ENCODE peak calls at places on chromosomes 5 and 9, in six cellular contexts. W is tibial nerve, B is heart right ventricle, K is pancreas, J is spleen, C is IMR-90. O is an unnamed sample. For H3K36me3 and H3K27me3, the result is how much of the 10 kb centered on the place peaks cover.

GRCh38 chr5:10831416-10831815 is 70.4 kb upstream of the DAP start:
- DNase-seq in W (no peak), B (no peak), K (no peak), J (no peak), C (peak), O (no peak)

GRCh38 chr5:140114341-140115185 is 654 bp downstream of the PURA start:
- DNase-seq in W (peak), B (peak), K (peak), J (peak), C (peak), O (no peak)

GRCh38 chr5:3625626-3626025 is 30.0 kb downstream of the IRX1 start:
- DNase-seq in W (no peak), B (no peak), K (no peak), J (no peak), C (no peak), O (no peak)

GRCh38 chr5:115738807-115739206 is 77.7 kb downstream of the CDO1 start:
- DNase-seq in W (no peak), B (no peak), K (no peak), J (no peak), C (no peak), O (no peak)

GRCh38 chr5:84381501-84382362 is 2.9 kb downstream of the EDIL3 start:
- DNase-seq in W (no peak), B (no peak), K (no peak), J (no peak), C (no peak), O (no peak)

GRCh38 chr5:115469904-115470516 is 74.6 kb downstream of the FEM1C start:
- DNase-seq in W (no peak), B (no peak), K (peak), J (no peak), C (no peak), O (no peak)

GRCh38 chr5:33209252-33209651 is 231.5 kb upstream of the TARS1 start:
- DNase-seq in W (no peak), B (no peak), K (no peak), J (peak), C (no peak), O (no peak)

GRCh38 chr5:172616730-172617129 is 24.3 kb upstream of the NEURL1B start:
- DNase-seq in W (no peak), B (peak), K (no peak), J (peak), C (peak), O (no peak)

GRCh38 chr9:106897223-106897622 is 34.3 kb downstream of the ZNF462 start:
- DNase-seq in W (no peak), B (no peak), K (no peak), J (no peak), C (peak), O (no peak)

GRCh38 chr5:112762113-112762810 is 24.6 kb downstream of the APC start:
- DNase-seq in W (no peak), B (no peak), K (no peak), J (no peak), C (peak), O (no peak)

GRCh38 chr5:138065102-138065501 is 18.7 kb upstream of the WNT8A start:
- DNase-seq in W (no peak), B (no peak), K (no peak), J (no peak), C (no peak), O (no peak)

GRCh38 chr5:97162045-97162444 is 19.6 kb upstream of the LIX1 start:
- DNase-seq in W (no peak), B (no peak), K (no peak), J (no peak), C (peak), O (peak)

DNA sequence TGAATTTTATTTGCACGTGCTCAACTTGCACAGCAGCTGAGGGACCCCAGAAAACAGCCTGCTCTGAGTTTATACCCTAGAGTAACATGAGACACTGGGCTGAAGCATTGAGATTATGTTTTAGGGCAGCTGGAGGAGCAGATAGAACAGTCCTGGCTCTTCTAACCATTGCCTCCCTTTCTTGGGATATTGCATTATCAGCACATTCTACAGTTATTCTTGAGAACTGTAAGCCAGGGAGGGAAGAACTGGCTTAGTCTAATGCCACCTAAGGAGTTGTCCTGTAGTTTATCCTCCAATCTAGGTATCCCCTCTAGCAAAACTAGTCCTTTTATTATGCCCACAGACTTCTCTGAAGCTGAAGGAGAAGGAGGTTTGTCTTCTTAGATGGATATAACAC is 10.3 kb downstream of the SMC2 start:
- DNase-seq in W (no peak), B (no peak), K (no peak), J (no peak), C (no peak), O (no peak)
- H3K36me3 ChIP-seq in W (under half), B (half or more), K (under half), J (half or more), C (under half), O (under half)

GRCh38 chr9:124126571-124127289 is 115.2 kb downstream of the LHX2 start:
- DNase-seq in W (peak), B (peak), K (peak), J (peak), C (peak), O (no peak)
- TF ChIP-seq CTCF in W (peak), B (peak), K (peak), J (peak), C (peak), O (peak)

GRCh38 chr5:38404236-38404635 is 145.9 kb downstream of the EGFLAM start:
- DNase-seq in W (no peak), B (no peak), K (no peak), J (no peak), C (no peak), O (no peak)

GRCh38 chr5:38403407-38403806 is 145.0 kb downstream of the EGFLAM start:
- DNase-seq in W (no peak), B (no peak), K (no peak), J (no peak), C (peak), O (no peak)

GRCh38 chr5:38408446-38409175 is 147.8 kb downstream of the LIFR start:
- DNase-seq in W (no peak), B (no peak), K (no peak), J (no peak), C (no peak), O (no peak)

GRCh38 chr5:38401145-38401544 is 142.8 kb downstream of the EGFLAM start:
- DNase-seq in W (no peak), B (no peak), K (no peak), J (no peak), C (no peak), O (no peak)

GRCh38 chr5:38404667-38405276 is 146.4 kb downstream of the EGFLAM start:
- DNase-seq in W (no peak), B (no peak), K (peak), J (no peak), C (no peak), O (no peak)
- H3K27me3 ChIP-seq in W (under half), B (under half), K (under half), J (under half), C (under half), O (under half)

GRCh38 chr5:40781843-40782409 is 16.2 kb downstream of the PRKAA1 start:
- DNase-seq in W (no peak), B (no peak), K (no peak), J (no peak), C (peak), O (no peak)

GRCh38 chr5:40780199-40780598 is 18.0 kb downstream of the PRKAA1 start:
- DNase-seq in W (no peak), B (no peak), K (no peak), J (no peak), C (no peak), O (no peak)

GRCh38 chr5:40780858-40781257 is 17.3 kb downstream of the PRKAA1 start:
- DNase-seq in W (no peak), B (no peak), K (no peak), J (no peak), C (no peak), O (no peak)

GRCh38 chr5:40778133-40778532 is 20.0 kb downstream of the PRKAA1 start:
- DNase-seq in W (no peak), B (no peak), K (no peak), J (no peak), C (no peak), O (no peak)

GRCh38 chr5:40779561-40779960 is 18.6 kb downstream of the PRKAA1 start:
- DNase-seq in W (no peak), B (no peak), K (no peak), J (no peak), C (no peak), O (no peak)
- H3K36me3 ChIP-seq in W (under half), B (under half), K (under half), J (under half), C (under half), O (under half)

GRCh38 chr9:90044710-90045151 is 439.9 kb downstream of the GADD45G start:
- DNase-seq in W (no peak), B (no peak), K (no peak), J (no peak), C (no peak), O (no peak)
- TF ChIP-seq CTCF in W (no peak), B (no peak), K (no peak), J (no peak), C (no peak), O (no peak)

DNA sequence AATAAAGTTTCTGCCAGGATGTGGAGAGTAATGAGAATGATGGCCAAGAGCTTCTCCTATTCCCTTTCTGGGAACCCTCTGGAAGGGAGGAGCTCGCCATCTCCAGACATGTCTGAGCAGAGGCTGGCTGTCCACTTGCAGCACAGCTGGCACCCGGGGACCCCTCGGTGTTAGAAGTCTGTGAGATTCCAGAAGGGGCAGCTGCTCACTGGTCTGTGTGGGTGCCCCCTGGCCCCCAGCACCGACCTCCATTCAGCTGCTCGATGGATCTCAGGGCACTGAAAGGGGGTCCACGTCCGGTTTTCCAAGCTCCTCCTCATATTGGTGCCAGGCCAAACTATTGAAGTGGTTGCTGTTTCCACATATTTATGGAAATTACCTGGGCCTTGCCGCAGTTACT is 3.6 kb upstream of the FAM163B start:
- DNase-seq in W (no peak), B (no peak), K (no peak), J (no peak), C (no peak), O (no peak)
- H3K27me3 ChIP-seq in W (half or more), B (half or more), K (under half), J (under half), C (half or more), O (half or more)

GRCh38 chr9:136437839-136438547 is 1.7 kb downstream of the INPP5E start:
- DNase-seq in W (no peak), B (no peak), K (peak), J (no peak), C (peak), O (no peak)

GRCh38 chr9:136441191-136441680 is 1.6 kb upstream of the INPP5E start:
- DNase-seq in W (no peak), B (no peak), K (no peak), J (no peak), C (peak), O (no peak)

GRCh38 chr9:136438548-136438908 is 1.1 kb downstream of the INPP5E start:
- DNase-seq in W (no peak), B (no peak), K (peak), J (no peak), C (peak), O (no peak)

GRCh38 chr9:136438909-136439549 is 616 bp downstream of the INPP5E start:
- DNase-seq in W (no peak), B (peak), K (peak), J (peak), C (peak), O (no peak)

GRCh38 chr9:136439550-136440408 is at the start of gene INPP5E:
- DNase-seq in W (peak), B (peak), K (peak), J (peak), C (peak), O (no peak)
- H3K36me3 ChIP-seq in W (under half), B (half or more), K (under half), J (half or more), C (half or more), O (under half)

GRCh38 chr9:133725886-133726285 is 12.3 kb downstream of the SARDH start:
- DNase-seq in W (no peak), B (no peak), K (no peak), J (peak), C (no peak), O (no peak)

GRCh38 chr9:133728856-133729645 is 9.1 kb downstream of the SARDH start:
- DNase-seq in W (no peak), B (no peak), K (no peak), J (no peak), C (no peak), O (no peak)

GRCh38 chr9:133727876-133728441 is 10.2 kb downstream of the SARDH start:
- DNase-seq in W (peak), B (no peak), K (peak), J (peak), C (no peak), O (no peak)

GRCh38 chr9:133727277-133727875 is 10.8 kb downstream of the SARDH start:
- DNase-seq in W (no peak), B (no peak), K (no peak), J (peak), C (no peak), O (no peak)

GRCh38 chr9:133726401-133727276 is 11.5 kb downstream of the SARDH start:
- DNase-seq in W (peak), B (peak), K (peak), J (peak), C (peak), O (no peak)
- TF ChIP-seq CTCF in W (peak), B (peak), K (peak), J (peak), C (peak), O (peak)